ENCODE peak calls at places on chromosomes 1 and 21, in nine cellular contexts. One of them, this sample, is unnamed.
A peak's percentile ranks its signal among the peaks of the same experiment; 100 is the strongest.

GRCh38 chr21:37642493-37642892 is 273.8 kb downstream of the KCNJ6 start:
- DNase-seq in HepG2: peak; percentile 32
- DNase-seq in aorta: no peak
- DNase-seq in GM23248: no peak
- DNase-seq in heart left ventricle: no peak
- DNase-seq in thoracic aorta: no peak
- DNase-seq in uterus: no peak
- DNase-seq in GM23338: peak; percentile 85
- DNase-seq in SK-N-SH: no peak
- DNase-seq in this sample: peak; percentile 54

GRCh38 chr1:202590975-202591411 is 119.3 kb downstream of the SYT2 start:
- DNase-seq in HepG2: no peak
- DNase-seq in aorta: no peak
- DNase-seq in GM23248: no peak
- DNase-seq in heart left ventricle: no peak
- DNase-seq in thoracic aorta: no peak
- DNase-seq in uterus: no peak
- DNase-seq in GM23338: no peak
- DNase-seq in SK-N-SH: no peak
- DNase-seq in this sample: no peak

GRCh38 chr1:42322577-42322976 is 12.5 kb downstream of the FOXJ3 start:
- DNase-seq in HepG2: no peak
- DNase-seq in aorta: no peak
- DNase-seq in GM23248: peak; percentile 55
- DNase-seq in heart left ventricle: no peak
- DNase-seq in thoracic aorta: no peak
- DNase-seq in uterus: no peak
- DNase-seq in GM23338: no peak
- DNase-seq in SK-N-SH: no peak
- DNase-seq in this sample: no peak

GRCh38 chr1:183023601-183024351 is 556 bp downstream of the LAMC1 start:
- DNase-seq in HepG2: peak; percentile 77
- DNase-seq in aorta: peak; percentile 83
- DNase-seq in GM23248: peak; percentile 74
- DNase-seq in heart left ventricle: peak; percentile 66
- DNase-seq in thoracic aorta: no peak
- DNase-seq in uterus: peak; percentile 63
- DNase-seq in GM23338: peak; percentile 92
- DNase-seq in SK-N-SH: peak; percentile 81
- DNase-seq in this sample: peak; percentile 93

GRCh38 chr1:8910331-8910730 is 31.8 kb upstream of the ENO1 start:
- DNase-seq in HepG2: no peak
- DNase-seq in aorta: no peak
- DNase-seq in GM23248: no peak
- DNase-seq in heart left ventricle: no peak
- DNase-seq in thoracic aorta: no peak
- DNase-seq in uterus: no peak
- DNase-seq in GM23338: no peak
- DNase-seq in SK-N-SH: no peak
- DNase-seq in this sample: no peak

GRCh38 chr1:64675718-64676345 is 69.0 kb upstream of the RAVER2 start:
- DNase-seq in HepG2: peak; percentile 3
- DNase-seq in aorta: no peak
- DNase-seq in GM23248: peak; percentile 53
- DNase-seq in heart left ventricle: no peak
- DNase-seq in thoracic aorta: no peak
- DNase-seq in uterus: no peak
- DNase-seq in GM23338: peak; percentile 51
- DNase-seq in SK-N-SH: peak; percentile 41
- DNase-seq in this sample: peak; percentile 3

GRCh38 chr1:31064685-31065309 is 720 bp downstream of the PUM1 start:
- DNase-seq in HepG2: peak; percentile 33
- DNase-seq in aorta: peak; percentile 60
- DNase-seq in GM23248: peak; percentile 56
- DNase-seq in heart left ventricle: no peak
- DNase-seq in thoracic aorta: no peak
- DNase-seq in uterus: no peak
- DNase-seq in GM23338: no peak
- DNase-seq in SK-N-SH: peak; percentile 37
- DNase-seq in this sample: peak; percentile 13

GRCh38 chr1:227622739-227623475 is 59.6 kb downstream of the ZNF678 start:
- DNase-seq in HepG2: no peak
- DNase-seq in aorta: no peak
- DNase-seq in GM23248: no peak
- DNase-seq in heart left ventricle: no peak
- DNase-seq in thoracic aorta: no peak
- DNase-seq in uterus: no peak
- DNase-seq in GM23338: no peak
- DNase-seq in SK-N-SH: no peak
- DNase-seq in this sample: no peak

GRCh38 chr1:3443759-3444697 is 10.4 kb upstream of the ARHGEF16 start:
- DNase-seq in HepG2: peak; percentile 31
- DNase-seq in aorta: no peak
- DNase-seq in GM23248: no peak
- DNase-seq in heart left ventricle: peak; percentile 19
- DNase-seq in thoracic aorta: no peak
- DNase-seq in uterus: no peak
- DNase-seq in GM23338: no peak
- DNase-seq in SK-N-SH: no peak
- DNase-seq in this sample: no peak

GRCh38 chr1:229027622-229028182 is 243.2 kb upstream of the RAB4A start:
- DNase-seq in HepG2: peak; percentile 86
- DNase-seq in aorta: no peak
- DNase-seq in GM23248: peak; percentile 28
- DNase-seq in heart left ventricle: peak; percentile 38
- DNase-seq in thoracic aorta: no peak
- DNase-seq in uterus: no peak
- DNase-seq in GM23338: peak; percentile 71
- DNase-seq in SK-N-SH: no peak
- DNase-seq in this sample: no peak

GRCh38 chr21:42061195-42061865 is 9.8 kb upstream of the UMODL1 start:
- DNase-seq in HepG2: no peak
- DNase-seq in aorta: peak; percentile 71
- DNase-seq in GM23248: no peak
- DNase-seq in heart left ventricle: peak; percentile 49
- DNase-seq in thoracic aorta: no peak
- DNase-seq in uterus: no peak
- DNase-seq in GM23338: no peak
- DNase-seq in SK-N-SH: no peak
- DNase-seq in this sample: no peak

GRCh38 chr21:36471254-36471723 is 8.6 kb downstream of the CLDN14 start:
- DNase-seq in HepG2: peak; percentile 40
- DNase-seq in aorta: no peak
- DNase-seq in GM23248: peak; percentile 53
- DNase-seq in heart left ventricle: no peak
- DNase-seq in thoracic aorta: no peak
- DNase-seq in uterus: no peak
- DNase-seq in GM23338: no peak
- DNase-seq in SK-N-SH: no peak
- DNase-seq in this sample: peak; percentile 26

GRCh38 chr1:41662061-41662655 is 177.7 kb upstream of the EDN2 start:
- DNase-seq in HepG2: no peak
- DNase-seq in aorta: peak; percentile 94
- DNase-seq in GM23248: peak; percentile 90
- DNase-seq in heart left ventricle: peak; percentile 83
- DNase-seq in thoracic aorta: peak; percentile 39
- DNase-seq in uterus: peak; percentile 52
- DNase-seq in GM23338: peak; percentile 64
- DNase-seq in SK-N-SH: peak; percentile 89
- DNase-seq in this sample: no peak

GRCh38 chr1:151143057-151143435 is 3.4 kb downstream of the SEMA6C start:
- DNase-seq in HepG2: no peak
- DNase-seq in aorta: peak; percentile 43
- DNase-seq in GM23248: no peak
- DNase-seq in heart left ventricle: no peak
- DNase-seq in thoracic aorta: no peak
- DNase-seq in uterus: no peak
- DNase-seq in GM23338: peak; percentile 32
- DNase-seq in SK-N-SH: peak; percentile 14
- DNase-seq in this sample: no peak

GRCh38 chr1:191174298-191174697 is 696.6 kb upstream of the BRINP3 start:
- DNase-seq in HepG2: no peak
- DNase-seq in aorta: no peak
- DNase-seq in GM23248: no peak
- DNase-seq in heart left ventricle: no peak
- DNase-seq in thoracic aorta: no peak
- DNase-seq in uterus: no peak
- DNase-seq in GM23338: peak; percentile 21
- DNase-seq in SK-N-SH: no peak
- DNase-seq in this sample: no peak

GRCh38 chr1:44602675-44603610 is 71.3 kb downstream of the TMEM53 start:
- DNase-seq in HepG2: no peak
- DNase-seq in aorta: peak; percentile 67
- DNase-seq in GM23248: no peak
- DNase-seq in heart left ventricle: no peak
- DNase-seq in thoracic aorta: no peak
- DNase-seq in uterus: no peak
- DNase-seq in GM23338: no peak
- DNase-seq in SK-N-SH: peak; percentile 69
- DNase-seq in this sample: no peak

GRCh38 chr1:85479491-85479890 is 14.5 kb upstream of the DDAH1 start:
- DNase-seq in HepG2: no peak
- DNase-seq in aorta: no peak
- DNase-seq in GM23248: no peak
- DNase-seq in heart left ventricle: no peak
- DNase-seq in thoracic aorta: no peak
- DNase-seq in uterus: no peak
- DNase-seq in GM23338: no peak
- DNase-seq in SK-N-SH: peak; percentile 52
- DNase-seq in this sample: no peak
- H3K4me1 ChIP-seq in HepG2: no peaks in the 10 kb centered on the region
- H3K4me1 ChIP-seq in aorta: no peaks in the 10 kb centered on the region
- H3K4me1 ChIP-seq in GM23248: peaks cover 2% of the 10 kb centered on the region
- H3K4me1 ChIP-seq in heart left ventricle: no peaks in the 10 kb centered on the region
- H3K4me1 ChIP-seq in thoracic aorta: no peaks in the 10 kb centered on the region
- H3K4me1 ChIP-seq in uterus: no peaks in the 10 kb centered on the region
- H3K4me1 ChIP-seq in GM23338: no peaks in the 10 kb centered on the region
- H3K4me1 ChIP-seq in SK-N-SH: no peaks in the 10 kb centered on the region
- H3K4me1 ChIP-seq in this sample: no peaks in the 10 kb centered on the region

GRCh38 chr1:170714938-170715337 is 51.0 kb downstream of the PRRX1 start:
- DNase-seq in HepG2: no peak
- DNase-seq in aorta: no peak
- DNase-seq in GM23248: no peak
- DNase-seq in heart left ventricle: no peak
- DNase-seq in thoracic aorta: no peak
- DNase-seq in uterus: no peak
- DNase-seq in GM23338: no peak
- DNase-seq in SK-N-SH: no peak
- DNase-seq in this sample: no peak
- H3K4me1 ChIP-seq in HepG2: no peaks in the 10 kb centered on the region
- H3K4me1 ChIP-seq in aorta: peaks cover 8% of the 10 kb centered on the region
- H3K4me1 ChIP-seq in GM23248: peaks cover 65% of the 10 kb centered on the region
- H3K4me1 ChIP-seq in heart left ventricle: peaks cover 30% of the 10 kb centered on the region
- H3K4me1 ChIP-seq in thoracic aorta: peaks cover 63% of the 10 kb centered on the region
- H3K4me1 ChIP-seq in uterus: peaks cover 4% of the 10 kb centered on the region
- H3K4me1 ChIP-seq in GM23338: no peaks in the 10 kb centered on the region
- H3K4me1 ChIP-seq in SK-N-SH: peaks cover 46% of the 10 kb centered on the region
- H3K4me1 ChIP-seq in this sample: no peaks in the 10 kb centered on the region

DNA sequence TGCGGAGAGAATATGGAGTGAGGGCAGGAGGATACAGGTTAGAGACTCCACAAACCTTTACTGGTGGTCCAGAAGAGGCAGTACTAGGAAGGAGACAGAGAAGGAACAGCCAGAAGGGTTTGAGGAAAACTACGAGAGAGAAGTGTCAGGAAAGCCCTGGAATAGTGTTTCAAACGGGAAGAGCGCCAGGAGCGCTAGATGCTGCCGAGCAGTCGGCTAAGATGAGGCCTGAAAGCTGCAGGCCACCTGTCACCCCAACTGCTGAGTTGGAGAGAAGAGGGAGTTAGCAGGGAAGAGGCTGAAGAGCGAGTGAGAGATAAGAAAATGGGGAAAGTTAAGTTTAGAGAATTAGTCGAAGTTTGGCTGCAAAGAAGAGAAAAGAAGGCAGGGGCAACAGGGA is 30.9 kb downstream of the PCSK9 start:
- DNase-seq in HepG2: no peak
- DNase-seq in aorta: no peak
- DNase-seq in GM23248: no peak
- DNase-seq in heart left ventricle: no peak
- DNase-seq in thoracic aorta: no peak
- DNase-seq in uterus: no peak
- DNase-seq in GM23338: no peak
- DNase-seq in SK-N-SH: no peak
- DNase-seq in this sample: no peak
- H3K4me1 ChIP-seq in HepG2: peaks cover 15% of the 10 kb centered on the region
- H3K4me1 ChIP-seq in aorta: no peaks in the 10 kb centered on the region
- H3K4me1 ChIP-seq in GM23248: peaks cover 2% of the 10 kb centered on the region
- H3K4me1 ChIP-seq in heart left ventricle: peaks cover 16% of the 10 kb centered on the region
- H3K4me1 ChIP-seq in thoracic aorta: peaks cover 19% of the 10 kb centered on the region
- H3K4me1 ChIP-seq in uterus: no peaks in the 10 kb centered on the region
- H3K4me1 ChIP-seq in GM23338: peaks cover 8% of the 10 kb centered on the region
- H3K4me1 ChIP-seq in SK-N-SH: no peaks in the 10 kb centered on the region
- H3K4me1 ChIP-seq in this sample: no peaks in the 10 kb centered on the region

GRCh38 chr1:76336951-76337371 is 262.4 kb downstream of the ST6GALNAC3 start:
- DNase-seq in HepG2: no peak
- DNase-seq in aorta: peak; percentile 79
- DNase-seq in GM23248: peak; percentile 96
- DNase-seq in heart left ventricle: peak; percentile 76
- DNase-seq in thoracic aorta: peak; percentile 32
- DNase-seq in uterus: peak; percentile 26
- DNase-seq in GM23338: peak; percentile 39
- DNase-seq in SK-N-SH: peak; percentile 78
- DNase-seq in this sample: no peak

DNA sequence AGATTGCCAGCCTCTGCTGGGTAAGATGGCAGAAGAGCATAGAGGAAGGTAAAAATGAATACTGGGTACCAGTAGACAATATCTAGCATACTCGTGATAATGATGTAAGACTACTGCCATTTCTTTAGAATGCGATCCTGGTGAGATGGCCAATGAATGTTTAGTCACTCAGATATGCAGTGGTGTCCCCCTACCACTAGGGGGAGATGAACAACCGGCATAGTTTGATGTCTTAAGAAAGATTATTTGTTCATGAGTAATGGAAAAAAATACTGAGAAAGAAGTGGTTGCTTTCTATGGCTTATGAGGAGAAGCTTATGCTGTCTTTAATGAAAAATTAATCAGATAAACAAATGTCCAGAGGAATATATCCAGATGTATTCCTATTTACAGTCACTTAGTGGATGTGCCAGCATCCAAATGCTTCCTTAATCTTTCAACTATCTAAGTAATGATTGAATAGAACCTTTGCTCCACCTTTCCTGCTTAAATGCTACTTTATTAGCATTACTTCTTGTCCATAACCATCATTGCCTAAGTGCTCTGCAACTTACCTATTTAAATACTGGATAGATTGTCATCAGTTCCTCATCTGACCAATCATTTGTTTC is 256.6 kb downstream of the ST6GALNAC3 start:
- DNase-seq in HepG2: peak; percentile 18
- DNase-seq in aorta: no peak
- DNase-seq in GM23248: peak; percentile 79
- DNase-seq in heart left ventricle: no peak
- DNase-seq in thoracic aorta: no peak
- DNase-seq in uterus: no peak
- DNase-seq in GM23338: peak; percentile 82
- DNase-seq in SK-N-SH: peak; percentile 16
- DNase-seq in this sample: peak; percentile 50
- H3K4me1 ChIP-seq in HepG2: no peaks in the 10 kb centered on the region
- H3K4me1 ChIP-seq in aorta: peaks cover 3% of the 10 kb centered on the region
- H3K4me1 ChIP-seq in GM23248: no peaks in the 10 kb centered on the region
- H3K4me1 ChIP-seq in heart left ventricle: peaks cover 7% of the 10 kb centered on the region
- H3K4me1 ChIP-seq in thoracic aorta: peaks cover 4% of the 10 kb centered on the region
- H3K4me1 ChIP-seq in uterus: no peaks in the 10 kb centered on the region
- H3K4me1 ChIP-seq in GM23338: peaks cover 5% of the 10 kb centered on the region
- H3K4me1 ChIP-seq in SK-N-SH: no peaks in the 10 kb centered on the region
- H3K4me1 ChIP-seq in this sample: no peaks in the 10 kb centered on the region

This sample was measured in Caco-2.